ENCODE peak calls at places on chromosomes 5 and 9, in nine cellular contexts. One of them, this sample, is unnamed.
A peak's percentile ranks its signal among the peaks of the same experiment; 100 is the strongest.

GRCh38 chr5:179259731-179260323 is 85.4 kb downstream of the ADAMTS2 start:
- DNase-seq in psoas muscle: no peak
- DNase-seq in uterus: peak; percentile 12
- DNase-seq in neural progenitor cell: no peak
- DNase-seq in upper lobe of left lung: no peak
- DNase-seq in sigmoid colon: peak; percentile 61
- DNase-seq in heart left ventricle: no peak
- DNase-seq in PC-9: no peak
- DNase-seq in fibroblast of lung: no peak
- DNase-seq in this sample: no peak

GRCh38 chr5:38994329-38994927 is 79.8 kb downstream of the RICTOR start:
- DNase-seq in psoas muscle: no peak
- DNase-seq in uterus: no peak
- DNase-seq in neural progenitor cell: peak; percentile 59
- DNase-seq in upper lobe of left lung: no peak
- DNase-seq in sigmoid colon: no peak
- DNase-seq in heart left ventricle: peak; percentile 30
- DNase-seq in PC-9: peak; percentile 50
- DNase-seq in fibroblast of lung: peak; percentile 84
- DNase-seq in this sample: no peak

GRCh38 chr9:82882744-82883143 is 180.2 kb downstream of the RASEF start:
- DNase-seq in psoas muscle: no peak
- DNase-seq in uterus: no peak
- DNase-seq in neural progenitor cell: no peak
- DNase-seq in upper lobe of left lung: no peak
- DNase-seq in sigmoid colon: no peak
- DNase-seq in heart left ventricle: no peak
- DNase-seq in PC-9: no peak
- DNase-seq in fibroblast of lung: no peak
- DNase-seq in this sample: no peak

GRCh38 chr9:135081264-135081660 is 6.2 kb upstream of the OLFM1 start:
- DNase-seq in psoas muscle: no peak
- DNase-seq in uterus: peak; percentile 5
- DNase-seq in neural progenitor cell: no peak
- DNase-seq in upper lobe of left lung: no peak
- DNase-seq in sigmoid colon: peak; percentile 40
- DNase-seq in heart left ventricle: no peak
- DNase-seq in PC-9: no peak
- DNase-seq in fibroblast of lung: no peak
- DNase-seq in this sample: peak; percentile 31

GRCh38 chr5:179264641-179265528 is 80.4 kb downstream of the ADAMTS2 start:
- DNase-seq in psoas muscle: no peak
- DNase-seq in uterus: peak; percentile 24
- DNase-seq in neural progenitor cell: no peak
- DNase-seq in upper lobe of left lung: peak; percentile 59
- DNase-seq in sigmoid colon: no peak
- DNase-seq in heart left ventricle: no peak
- DNase-seq in PC-9: no peak
- DNase-seq in fibroblast of lung: no peak
- DNase-seq in this sample: no peak

GRCh38 chr9:4081549-4081895 is 218.3 kb downstream of the GLIS3 start:
- DNase-seq in psoas muscle: no peak
- DNase-seq in uterus: no peak
- DNase-seq in neural progenitor cell: no peak
- DNase-seq in upper lobe of left lung: no peak
- DNase-seq in sigmoid colon: no peak
- DNase-seq in heart left ventricle: no peak
- DNase-seq in PC-9: no peak
- DNase-seq in fibroblast of lung: peak; percentile 63
- DNase-seq in this sample: no peak

GRCh38 chr9:131178382-131178781 is 53.0 kb downstream of the NUP214 start:
- DNase-seq in psoas muscle: peak; percentile 63
- DNase-seq in uterus: peak; percentile 43
- DNase-seq in neural progenitor cell: peak; percentile 84
- DNase-seq in upper lobe of left lung: no peak
- DNase-seq in sigmoid colon: peak; percentile 70
- DNase-seq in heart left ventricle: peak; percentile 64
- DNase-seq in PC-9: peak; percentile 63
- DNase-seq in fibroblast of lung: peak; percentile 72
- DNase-seq in this sample: peak; percentile 61

GRCh38 chr5:118070041-118070440 is 918.3 kb downstream of the DTWD2 start:
- DNase-seq in psoas muscle: no peak
- DNase-seq in uterus: no peak
- DNase-seq in neural progenitor cell: no peak
- DNase-seq in upper lobe of left lung: no peak
- DNase-seq in sigmoid colon: no peak
- DNase-seq in heart left ventricle: no peak
- DNase-seq in PC-9: no peak
- DNase-seq in fibroblast of lung: no peak
- DNase-seq in this sample: no peak

GRCh38 chr5:172350212-172351181 is 66.9 kb upstream of the UBTD2 start:
- DNase-seq in psoas muscle: no peak
- DNase-seq in uterus: no peak
- DNase-seq in neural progenitor cell: no peak
- DNase-seq in upper lobe of left lung: peak; percentile 66
- DNase-seq in sigmoid colon: no peak
- DNase-seq in heart left ventricle: no peak
- DNase-seq in PC-9: no peak
- DNase-seq in fibroblast of lung: no peak
- DNase-seq in this sample: peak; percentile 39

GRCh38 chr9:137441289-137441934 is at the start of gene ENTPD8:
- DNase-seq in psoas muscle: peak; percentile 30
- DNase-seq in uterus: no peak
- DNase-seq in neural progenitor cell: peak; percentile 87
- DNase-seq in upper lobe of left lung: peak; percentile 90
- DNase-seq in sigmoid colon: no peak
- DNase-seq in heart left ventricle: no peak
- DNase-seq in PC-9: peak; percentile 91
- DNase-seq in fibroblast of lung: no peak
- DNase-seq in this sample: peak; percentile 69

GRCh38 chr5:16776611-16777251 is 159.4 kb downstream of the MYO10 start:
- DNase-seq in psoas muscle: peak; percentile 40
- DNase-seq in uterus: no peak
- DNase-seq in neural progenitor cell: peak; percentile 60
- DNase-seq in upper lobe of left lung: no peak
- DNase-seq in sigmoid colon: no peak
- DNase-seq in heart left ventricle: peak; percentile 20
- DNase-seq in PC-9: no peak
- DNase-seq in fibroblast of lung: peak; percentile 44
- DNase-seq in this sample: no peak

GRCh38 chr5:170769898-170770416 is 13.6 kb upstream of the GABRP start:
- DNase-seq in psoas muscle: no peak
- DNase-seq in uterus: no peak
- DNase-seq in neural progenitor cell: no peak
- DNase-seq in upper lobe of left lung: no peak
- DNase-seq in sigmoid colon: no peak
- DNase-seq in heart left ventricle: no peak
- DNase-seq in PC-9: no peak
- DNase-seq in fibroblast of lung: no peak
- DNase-seq in this sample: no peak

GRCh38 chr9:75233011-75233410 is 144.7 kb downstream of the OSTF1 start:
- DNase-seq in psoas muscle: no peak
- DNase-seq in uterus: no peak
- DNase-seq in neural progenitor cell: no peak
- DNase-seq in upper lobe of left lung: no peak
- DNase-seq in sigmoid colon: no peak
- DNase-seq in heart left ventricle: no peak
- DNase-seq in PC-9: no peak
- DNase-seq in fibroblast of lung: no peak
- DNase-seq in this sample: no peak

GRCh38 chr9:109478665-109479380 is 19.3 kb downstream of the PTPN3 start:
- DNase-seq in psoas muscle: no peak
- DNase-seq in uterus: no peak
- DNase-seq in neural progenitor cell: no peak
- DNase-seq in upper lobe of left lung: no peak
- DNase-seq in sigmoid colon: no peak
- DNase-seq in heart left ventricle: no peak
- DNase-seq in PC-9: no peak
- DNase-seq in fibroblast of lung: no peak
- DNase-seq in this sample: no peak

GRCh38 chr5:164422400-164422799 is 917.0 kb downstream of the MAT2B start:
- DNase-seq in psoas muscle: no peak
- DNase-seq in uterus: no peak
- DNase-seq in neural progenitor cell: peak; percentile 72
- DNase-seq in upper lobe of left lung: no peak
- DNase-seq in sigmoid colon: no peak
- DNase-seq in heart left ventricle: no peak
- DNase-seq in PC-9: no peak
- DNase-seq in fibroblast of lung: peak; percentile 70
- DNase-seq in this sample: no peak
- TF ChIP-seq CTCF in psoas muscle: no peak
- TF ChIP-seq CTCF in uterus: no peak
- TF ChIP-seq CTCF in neural progenitor cell: peak; percentile 64
- TF ChIP-seq CTCF in upper lobe of left lung: no peak
- TF ChIP-seq CTCF in sigmoid colon: no peak
- TF ChIP-seq CTCF in heart left ventricle: peak; percentile 12
- TF ChIP-seq CTCF in PC-9: peak; percentile 26
- TF ChIP-seq CTCF in fibroblast of lung: peak; percentile 56
- TF ChIP-seq CTCF in this sample: no peak

DNA sequence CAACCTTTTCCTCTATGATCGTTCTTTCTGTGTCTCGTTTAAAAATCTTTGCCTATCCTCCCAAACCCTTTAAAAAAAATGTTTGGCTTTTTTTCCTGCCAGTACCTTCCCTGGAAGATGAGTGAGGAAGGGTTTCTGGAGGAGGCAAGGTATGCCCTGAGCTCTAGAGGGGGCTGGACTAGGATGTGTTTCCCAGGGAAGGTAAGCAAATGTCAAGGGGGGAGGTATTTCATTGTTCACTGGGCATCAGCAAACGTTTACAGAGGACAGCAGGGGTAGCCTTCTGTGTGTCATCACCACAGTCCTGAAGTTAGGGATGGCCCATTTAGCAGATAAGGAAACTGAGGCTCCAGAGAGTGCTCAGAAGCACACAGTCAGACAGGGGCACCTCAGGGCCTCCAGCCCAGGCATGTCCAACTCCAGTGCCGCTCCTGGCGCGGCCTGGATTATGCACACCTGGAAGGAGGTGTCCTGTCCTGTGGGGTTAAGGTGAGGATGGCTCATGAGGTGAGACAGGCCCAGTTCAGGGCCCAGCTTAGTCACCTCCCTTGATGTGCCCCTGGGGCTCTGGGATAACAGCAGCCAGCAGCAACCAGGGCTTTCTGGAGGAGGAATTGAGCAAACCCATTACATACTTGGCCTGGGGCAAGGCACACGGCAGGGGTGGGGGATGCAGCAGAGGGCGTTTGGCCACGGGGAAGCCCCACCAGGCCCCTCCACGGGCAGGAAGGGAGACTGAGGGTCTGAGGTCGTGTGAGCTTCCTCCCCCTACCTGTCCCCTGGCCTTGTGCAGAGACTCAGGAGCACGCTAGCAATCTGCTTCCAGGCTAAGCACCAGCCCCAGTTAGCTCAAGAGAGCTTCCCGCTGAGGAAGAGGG is 100.3 kb upstream of the LMX1B start:
- DNase-seq in psoas muscle: no peak
- DNase-seq in uterus: no peak
- DNase-seq in neural progenitor cell: no peak
- DNase-seq in upper lobe of left lung: peak; percentile 37
- DNase-seq in sigmoid colon: no peak
- DNase-seq in heart left ventricle: no peak
- DNase-seq in PC-9: no peak
- DNase-seq in fibroblast of lung: no peak
- DNase-seq in this sample: peak; percentile 34
- H3K27ac ChIP-seq in psoas muscle: no peak overlapping the region
- H3K27ac ChIP-seq in uterus: no peak overlapping the region
- H3K27ac ChIP-seq in neural progenitor cell: no peak overlapping the region
- H3K27ac ChIP-seq in upper lobe of left lung: no peak overlapping the region
- H3K27ac ChIP-seq in sigmoid colon: no peak overlapping the region
- H3K27ac ChIP-seq in heart left ventricle: no peak overlapping the region
- H3K27ac ChIP-seq in PC-9: no peak overlapping the region
- H3K27ac ChIP-seq in fibroblast of lung: no peak overlapping the region
- H3K27ac ChIP-seq in this sample: no peak overlapping the region

DNA sequence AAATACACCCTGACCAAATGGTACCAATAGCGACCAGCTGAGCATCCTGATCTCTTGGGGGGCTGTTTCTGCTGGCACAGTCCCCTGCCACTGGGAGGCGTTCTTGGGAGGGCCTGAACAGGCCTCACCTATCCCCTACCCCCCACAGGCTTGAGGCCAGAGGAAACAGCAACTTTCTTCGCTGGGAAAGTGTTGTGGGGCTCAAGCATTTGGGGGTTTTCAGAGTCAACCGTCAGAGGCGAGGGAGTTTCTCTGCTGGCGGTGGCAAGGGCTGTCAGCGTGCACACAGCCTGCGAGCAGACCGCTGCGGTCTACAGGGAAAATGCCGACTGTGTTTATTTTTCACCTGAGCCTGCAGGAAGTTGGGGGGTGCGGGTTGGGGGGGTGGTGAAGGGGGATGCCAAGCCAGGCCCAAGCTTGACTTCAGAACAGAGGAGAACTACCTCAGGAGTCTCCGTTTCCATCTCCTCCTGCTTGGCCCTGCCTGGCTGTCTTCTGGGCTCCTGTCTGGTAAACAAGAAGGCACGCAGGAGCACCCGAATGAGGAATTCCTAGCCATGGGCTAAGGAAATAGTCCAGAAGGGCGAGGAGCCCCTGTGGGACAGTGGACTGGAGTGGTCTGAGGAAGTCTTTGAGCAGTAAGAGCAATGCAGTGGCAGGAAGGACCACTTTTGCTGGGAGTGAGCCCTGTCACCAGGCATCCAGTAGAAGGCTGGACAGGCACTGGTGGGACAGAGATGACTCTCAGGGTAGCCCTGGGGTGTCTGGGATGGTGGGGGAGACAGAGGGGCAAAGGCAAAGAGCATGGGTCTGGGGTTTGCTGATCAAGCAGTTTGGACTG is 18.1 kb downstream of the TCF7 start:
- DNase-seq in psoas muscle: no peak
- DNase-seq in uterus: no peak
- DNase-seq in neural progenitor cell: no peak
- DNase-seq in upper lobe of left lung: no peak
- DNase-seq in sigmoid colon: peak; percentile 37
- DNase-seq in heart left ventricle: no peak
- DNase-seq in PC-9: no peak
- DNase-seq in fibroblast of lung: no peak
- DNase-seq in this sample: peak; percentile 41
- TF ChIP-seq CTCF in psoas muscle: no peak
- TF ChIP-seq CTCF in uterus: no peak
- TF ChIP-seq CTCF in neural progenitor cell: no peak
- TF ChIP-seq CTCF in upper lobe of left lung: no peak
- TF ChIP-seq CTCF in sigmoid colon: no peak
- TF ChIP-seq CTCF in heart left ventricle: no peak
- TF ChIP-seq CTCF in PC-9: no peak
- TF ChIP-seq CTCF in fibroblast of lung: no peak
- TF ChIP-seq CTCF in this sample: no peak

DNA sequence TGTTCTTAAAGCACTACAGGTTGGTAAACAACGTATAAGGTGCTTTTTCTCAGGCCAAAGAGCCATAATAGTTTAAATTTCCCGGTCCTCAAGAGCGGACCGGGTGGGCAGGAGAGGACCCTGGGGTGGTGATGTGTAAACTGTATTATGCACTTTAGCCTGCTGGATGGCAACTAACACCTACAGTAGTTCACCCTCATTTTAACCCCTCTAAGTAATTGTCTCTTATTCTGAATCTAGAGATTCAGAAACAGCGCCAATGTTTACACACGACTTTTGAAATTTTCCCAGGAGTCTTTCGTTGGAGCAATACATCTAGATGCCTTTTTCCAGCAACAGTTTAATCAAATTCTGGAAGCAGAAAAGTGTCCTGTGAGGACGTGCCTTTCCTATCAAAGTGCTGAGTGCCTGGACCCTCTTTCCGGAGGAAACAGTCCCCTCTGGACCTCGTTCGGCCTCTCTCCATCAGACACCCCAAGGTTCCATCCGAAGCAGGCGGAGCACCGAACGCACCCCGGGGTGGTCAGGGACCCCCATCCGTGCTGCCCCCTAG is 676 bp upstream of the OCLN start:
- DNase-seq in psoas muscle: no peak
- DNase-seq in uterus: no peak
- DNase-seq in neural progenitor cell: no peak
- DNase-seq in upper lobe of left lung: no peak
- DNase-seq in sigmoid colon: no peak
- DNase-seq in heart left ventricle: no peak
- DNase-seq in PC-9: no peak
- DNase-seq in fibroblast of lung: no peak
- DNase-seq in this sample: no peak
- H3K27ac ChIP-seq in psoas muscle: no peak overlapping the region
- H3K27ac ChIP-seq in uterus: no peak overlapping the region
- H3K27ac ChIP-seq in neural progenitor cell: no peak overlapping the region
- H3K27ac ChIP-seq in upper lobe of left lung: peak overlapping the region; percentile 93
- H3K27ac ChIP-seq in sigmoid colon: no peak overlapping the region
- H3K27ac ChIP-seq in heart left ventricle: no peak overlapping the region
- H3K27ac ChIP-seq in PC-9: peak overlapping the region; percentile 99
- H3K27ac ChIP-seq in fibroblast of lung: no peak overlapping the region
- H3K27ac ChIP-seq in this sample: peak overlapping the region; percentile 92